ENCODE peak calls at places on chromosomes 12 and 14, in six cellular contexts. K is naive thymus-derived CD4-positive, alpha-beta T cell; F is progenitor cell of endocrine pancreas; R is stimulated activated naive CD4-positive, alpha-beta T cell; J is AG10803; P is hippocampal formation. A is an unnamed sample.

GRCh38 chr14:86794689-86795088 is 1198.3 kb downstream of the GALC start:
- DNase-seq in K (no peak), F (no peak), R (no peak), J (no peak), P (no peak), A (no peak)

GRCh38 chr14:36502558-36503508 is 17.2 kb downstream of the NKX2-1 start:
- DNase-seq in K (no peak), F (no peak), R (no peak), J (no peak), P (no peak), A (no peak)

GRCh38 chr14:55129086-55129427 is at the start of gene LGALS3:
- DNase-seq in K (no peak), F (peak), R (no peak), J (peak), P (no peak), A (no peak)

GRCh38 chr14:57987051-57987450 is 121.2 kb upstream of the SLC35F4 start:
- DNase-seq in K (no peak), F (no peak), R (no peak), J (peak), P (no peak), A (no peak)

GRCh38 chr14:67722293-67722692 is 20.6 kb downstream of the RDH12 start:
- DNase-seq in K (no peak), F (no peak), R (no peak), J (peak), P (peak), A (no peak)

GRCh38 chr14:34502826-34503225 is 36.7 kb downstream of the EAPP start:
- DNase-seq in K (no peak), F (no peak), R (no peak), J (peak), P (no peak), A (no peak)

GRCh38 chr14:50920482-50921225 is 23.6 kb downstream of the PYGL start:
- DNase-seq in K (no peak), F (no peak), R (no peak), J (peak), P (no peak), A (peak)

GRCh38 chr14:92570863-92571262 is 57.3 kb downstream of the RIN3 start:
- DNase-seq in K (no peak), F (no peak), R (no peak), J (no peak), P (no peak), A (no peak)

GRCh38 chr12:83128529-83128928 is 441.8 kb downstream of the TMTC2 start:
- DNase-seq in K (no peak), F (no peak), R (no peak), J (peak), P (no peak), A (no peak)

GRCh38 chr14:90609376-90609775 is 206.9 kb downstream of the TTC7B start:
- DNase-seq in K (no peak), F (no peak), R (no peak), J (no peak), P (no peak), A (no peak)

GRCh38 chr14:53325176-53325806 is 172.2 kb upstream of the DDHD1 start:
- DNase-seq in K (no peak), F (no peak), R (no peak), J (no peak), P (peak), A (no peak)

GRCh38 chr12:105948331-105948730 is 190.4 kb downstream of the NUAK1 start:
- DNase-seq in K (no peak), F (no peak), R (no peak), J (peak), P (no peak), A (no peak)

GRCh38 chr14:92556255-92556741 is 42.7 kb downstream of the RIN3 start:
- DNase-seq in K (no peak), F (no peak), R (no peak), J (no peak), P (no peak), A (no peak)

GRCh38 chr12:54029529-54030441 is 1.5 kb downstream of the HOXC6 start:
- DNase-seq in K (no peak), F (no peak), R (no peak), J (no peak), P (no peak), A (no peak)

GRCh38 chr14:69288001-69288771 is 28.2 kb downstream of the GALNT16 start:
- DNase-seq in K (no peak), F (no peak), R (no peak), J (peak), P (no peak), A (no peak)

GRCh38 chr14:21168055-21168454 is 12.2 kb upstream of the OR5AU1 start:
- DNase-seq in K (no peak), F (no peak), R (no peak), J (no peak), P (no peak), A (no peak)

GRCh38 chr12:7180685-7181084 is 8.8 kb upstream of the PEX5 start:
- DNase-seq in K (no peak), F (no peak), R (no peak), J (no peak), P (no peak), A (no peak)

GRCh38 chr12:50690923-50691322 is 73.0 kb upstream of the ATF1 start:
- DNase-seq in K (no peak), F (no peak), R (no peak), J (peak), P (peak), A (no peak)

GRCh38 chr14:90601521-90601920 is 204.7 kb downstream of the CALM1 start:
- DNase-seq in K (no peak), F (no peak), R (no peak), J (no peak), P (no peak), A (no peak)

GRCh38 chr12:79143803-79144202 is 279.2 kb downstream of the SYT1 start:
- DNase-seq in K (no peak), F (no peak), R (no peak), J (no peak), P (no peak), A (no peak)

GRCh38 chr14:101563352-101563653 is 2.0 kb downstream of the DIO3 start:
- DNase-seq in K (no peak), F (no peak), R (no peak), J (no peak), P (no peak), A (no peak)

GRCh38 chr12:9798008-9798619 is 29.2 kb upstream of the KLRF1 start:
- DNase-seq in K (peak), F (peak), R (peak), J (peak), P (no peak), A (peak)

GRCh38 chr14:71591929-71592328 is 340.3 kb upstream of the RGS6 start:
- DNase-seq in K (peak), F (no peak), R (no peak), J (peak), P (no peak), A (no peak)

GRCh38 chr14:58815781-58816297 is 178.1 kb downstream of the DACT1 start:
- DNase-seq in K (no peak), F (no peak), R (no peak), J (peak), P (no peak), A (no peak)

GRCh38 chr12:59827767-59828166 is 231.9 kb downstream of the SLC16A7 start:
- DNase-seq in K (no peak), F (no peak), R (no peak), J (no peak), P (no peak), A (no peak)

GRCh38 chr12:87444039-87444438 is 585.2 kb downstream of the C12orf50 start:
- DNase-seq in K (no peak), F (no peak), R (no peak), J (no peak), P (no peak), A (no peak)

GRCh38 chr14:69673099-69673498 is 61.7 kb downstream of the SUSD6 start:
- DNase-seq in K (no peak), F (no peak), R (no peak), J (no peak), P (no peak), A (no peak)

GRCh38 chr14:24956104-24956503 is 93.8 kb downstream of the STXBP6 start:
- DNase-seq in K (no peak), F (no peak), R (no peak), J (no peak), P (no peak), A (no peak)

GRCh38 chr14:80491562-80492139 is 280.3 kb upstream of the DIO2 start:
- DNase-seq in K (no peak), F (no peak), R (no peak), J (peak), P (no peak), A (no peak)

GRCh38 chr12:106282457-106283097 is 20.0 kb upstream of the TCP11L2 start:
- DNase-seq in K (peak), F (no peak), R (peak), J (peak), P (no peak), A (no peak)

GRCh38 chr14:48325486-48325885 is 650.1 kb upstream of the MDGA2 start:
- DNase-seq in K (no peak), F (no peak), R (no peak), J (no peak), P (no peak), A (no peak)

GRCh38 chr12:103647267-103647666 is 60.2 kb downstream of the STAB2 start:
- DNase-seq in K (no peak), F (no peak), R (no peak), J (peak), P (no peak), A (peak)

GRCh38 chr12:125186471-125187147 is 121.4 kb downstream of the AACS start:
- DNase-seq in K (no peak), F (peak), R (no peak), J (no peak), P (no peak), A (no peak)

GRCh38 chr14:73755434-73756014 is 41.3 kb upstream of the PNMA1 start:
- DNase-seq in K (no peak), F (no peak), R (no peak), J (no peak), P (peak), A (no peak)

GRCh38 chr12:8145754-8146415 is 10.9 kb upstream of the ZNF705A start:
- DNase-seq in K (no peak), F (no peak), R (no peak), J (peak), P (peak), A (no peak)

GRCh38 chr12:55443776-55444175 is at the start of gene OR6C2:
- DNase-seq in K (no peak), F (no peak), R (no peak), J (no peak), P (no peak), A (no peak)

GRCh38 chr12:110312581-110313360 is 31.7 kb downstream of the ATP2A2 start:
- DNase-seq in K (no peak), F (no peak), R (no peak), J (peak), P (no peak), A (no peak)

GRCh38 chr14:70133461-70133860 is 55.3 kb downstream of the SLC8A3 start:
- DNase-seq in K (no peak), F (no peak), R (no peak), J (no peak), P (no peak), A (no peak)

GRCh38 chr12:54378791-54379400 is 5.6 kb downstream of the ZNF385A start:
- DNase-seq in K (no peak), F (peak), R (no peak), J (no peak), P (peak), A (no peak)

A was measured in HFF-Myc.